ENCODE peak calls at places on chromosomes 13 and 19, in five cellular contexts. N, T, L, P and M are unnamed samples.

GRCh38 chr13:22454586-22454985 is 726.2 kb upstream of the SGCG start:
- DNase-seq in T (peak), L (no peak), N (no peak), P (no peak), M (no peak)

GRCh38 chr19:40962460-40962961 is 28.6 kb upstream of the CYP2B6 start:
- DNase-seq in N (no peak), L (no peak), P (no peak), T (no peak), M (no peak)

GRCh38 chr19:38682872-38683392 is 35.5 kb downstream of the ACTN4 start:
- DNase-seq in P (no peak), T (no peak), L (no peak), N (no peak), M (no peak)

GRCh38 chr13:23087884-23088283 is 92.9 kb upstream of the SGCG start:
- DNase-seq in T (peak), L (no peak), P (no peak), N (peak), M (no peak)

GRCh38 chr13:102948006-102948405 is 102.2 kb downstream of the ERCC5 start:
- DNase-seq in P (peak), L (no peak), N (no peak), T (no peak), M (no peak)

GRCh38 chr13:43348397-43348796 is 325.0 kb downstream of the DNAJC15 start:
- DNase-seq in P (no peak), N (no peak), L (no peak), T (no peak), M (no peak)

GRCh38 chr13:20473888-20474287 is 51.8 kb downstream of the CRYL1 start:
- DNase-seq in L (no peak), P (no peak), T (no peak), N (no peak), M (no peak)

GRCh38 chr13:50214514-50214913 is 199.3 kb downstream of the KCNRG start:
- DNase-seq in T (no peak), L (no peak), P (no peak), N (no peak), M (no peak)

GRCh38 chr19:49524812-49525455 is 2.9 kb upstream of the RCN3 start:
- DNase-seq in P (no peak), L (no peak), T (no peak), N (no peak), M (no peak)

GRCh38 chr13:31675521-31675953 is 63.8 kb upstream of the RXFP2 start:
- DNase-seq in P (no peak), T (peak), L (no peak), N (no peak), M (no peak)

GRCh38 chr13:28495586-28496564 is 947 bp upstream of the FLT1 start:
- DNase-seq in P (no peak), L (no peak), T (peak), N (no peak), M (no peak)

GRCh38 chr19:4969772-4970531 is 1.0 kb downstream of the KDM4B start:
- DNase-seq in P (no peak), T (peak), N (no peak), L (peak), M (no peak)

GRCh38 chr19:8814176-8814575 is 17.9 kb downstream of the ZNF558 start:
- DNase-seq in L (no peak), N (no peak), T (no peak), P (no peak), M (no peak)

GRCh38 chr13:36242761-36243160 is 28.4 kb upstream of the SOHLH2 start:
- DNase-seq in T (no peak), L (no peak), P (no peak), N (no peak), M (no peak)

GRCh38 chr19:17688853-17689595 is 870 bp upstream of the UNC13A start:
- DNase-seq in N (no peak), P (no peak), T (no peak), L (no peak), M (no peak)